ENCODE peak calls at places on chromosomes 3 and 15, in ten cellular contexts. I is lung, A is adrenal gland, W is OCI-LY7, U is endodermal cell, H is Panc1, O is heart left ventricle, M is PC-3, Z is fibroblast of lung, X is breast epithelium. L is an unnamed sample.

GRCh38 chr3:55405436-55405835 is 81.7 kb downstream of the WNT5A start:
- DNase-seq in H (no peak), A (no peak), M (peak), W (peak), Z (peak), U (peak), O (no peak), I (no peak), X (no peak), L (no peak)

GRCh38 chr15:80567721-80568157 is 127.4 kb upstream of the ABHD17C start:
- DNase-seq in X (no peak), M (peak), H (peak), U (peak), Z (peak), W (peak), O (no peak), A (peak), I (peak), L (peak)

GRCh38 chr3:10551821-10552630 is 46.6 kb upstream of the ATP2B2 start:
- DNase-seq in M (peak), O (no peak), H (no peak), X (peak), W (no peak), Z (peak), I (peak), A (no peak), U (peak), L (peak)

GRCh38 chr15:82936966-82937647 is 15.4 kb downstream of the HOMER2 start:
- DNase-seq in A (peak), Z (peak), I (no peak), O (no peak), W (no peak), X (no peak), U (no peak), M (peak), H (peak), L (peak)

GRCh38 chr3:71393093-71393492 is 190.4 kb downstream of the FOXP1 start:
- DNase-seq in W (no peak), H (no peak), I (no peak), O (no peak), M (no peak), U (no peak), A (no peak), X (no peak), Z (peak), L (peak)

GRCh38 chr15:83571820-83572707 is 81.9 kb upstream of the ADAMTSL3 start:
- DNase-seq in M (peak), Z (peak), A (no peak), X (no peak), U (no peak), H (no peak), O (no peak), W (peak), I (no peak), L (peak)

GRCh38 chr15:40285151-40285898 is 2.5 kb upstream of the ANKRD63 start:
- DNase-seq in I (no peak), A (no peak), O (no peak), X (no peak), M (no peak), H (no peak), W (no peak), Z (peak), U (no peak), L (no peak)

GRCh38 chr15:51499379-51499976 is 123.1 kb downstream of the DMXL2 start:
- DNase-seq in X (no peak), A (no peak), O (no peak), H (peak), I (no peak), Z (peak), W (peak), U (no peak), M (peak), L (peak)

GRCh38 chr15:88331291-88331690 is 74.8 kb upstream of the NTRK3 start:
- DNase-seq in O (peak), M (peak), W (peak), A (peak), Z (peak), U (peak), H (peak), X (no peak), I (no peak), L (peak)

GRCh38 chr3:39290255-39290654 is 10.4 kb upstream of the CX3CR1 start:
- DNase-seq in M (no peak), W (no peak), X (no peak), Z (no peak), H (no peak), U (no peak), I (no peak), A (no peak), O (no peak), L (no peak)

GRCh38 chr15:61712124-61712759 is 348.0 kb downstream of the VPS13C start:
- DNase-seq in H (no peak), U (no peak), X (no peak), Z (no peak), O (no peak), W (no peak), I (no peak), A (no peak), M (no peak), L (no peak)

GRCh38 chr3:159882784-159883779 is 105.6 kb upstream of the IL12A start:
- DNase-seq in A (peak), X (no peak), H (no peak), I (no peak), U (no peak), O (no peak), Z (peak), W (no peak), M (peak), L (peak)

GRCh38 chr3:120048355-120048754 is 45.9 kb downstream of the GSK3B start:
- DNase-seq in I (no peak), M (no peak), Z (peak), A (no peak), U (no peak), O (no peak), X (no peak), W (no peak), H (no peak), L (no peak)

GRCh38 chr3:106337116-106337515 is 468.3 kb upstream of the CBLB start:
- DNase-seq in H (no peak), M (peak), A (no peak), Z (peak), I (no peak), O (no peak), W (no peak), X (no peak), U (no peak), L (no peak)

GRCh38 chr3:192372627-192373026 is 354.7 kb downstream of the FGF12 start:
- DNase-seq in U (no peak), W (no peak), Z (no peak), X (no peak), A (no peak), H (no peak), O (no peak), M (no peak), I (no peak), L (no peak)

GRCh38 chr15:65902373-65902772 is 33.1 kb downstream of the RAB11A start:
- DNase-seq in A (peak), W (peak), I (peak), Z (no peak), H (no peak), X (no peak), U (no peak), O (no peak), M (peak), L (peak)

GRCh38 chr3:100210777-100211145 is 50.0 kb upstream of the TBC1D23 start:
- DNase-seq in Z (peak), I (no peak), U (no peak), X (no peak), H (no peak), O (no peak), A (no peak), W (no peak), M (no peak), L (no peak)

GRCh38 chr3:63413523-63413922 is 135.4 kb downstream of the SYNPR start:
- DNase-seq in H (no peak), A (no peak), W (no peak), Z (peak), M (no peak), O (no peak), U (no peak), X (no peak), I (no peak), L (no peak)

GRCh38 chr15:63611217-63611616 is 14.0 kb downstream of the FBXL22 start:
- DNase-seq in M (no peak), X (no peak), U (no peak), A (no peak), W (no peak), Z (no peak), I (no peak), H (no peak), O (no peak), L (no peak)

GRCh38 chr15:63609448-63609847 is 12.3 kb downstream of the FBXL22 start:
- DNase-seq in O (no peak), Z (no peak), X (no peak), H (no peak), M (no peak), A (no peak), I (no peak), U (no peak), W (no peak), L (no peak)

GRCh38 chr15:63610209-63610841 is 13.1 kb downstream of the FBXL22 start:
- DNase-seq in A (peak), X (no peak), U (peak), W (peak), O (no peak), I (peak), H (peak), M (peak), Z (peak), L (peak)

GRCh38 chr15:63608989-63609388 is 11.8 kb downstream of the FBXL22 start:
- DNase-seq in X (no peak), W (no peak), U (no peak), O (no peak), A (no peak), Z (no peak), H (no peak), I (no peak), M (no peak), L (no peak)

DNA sequence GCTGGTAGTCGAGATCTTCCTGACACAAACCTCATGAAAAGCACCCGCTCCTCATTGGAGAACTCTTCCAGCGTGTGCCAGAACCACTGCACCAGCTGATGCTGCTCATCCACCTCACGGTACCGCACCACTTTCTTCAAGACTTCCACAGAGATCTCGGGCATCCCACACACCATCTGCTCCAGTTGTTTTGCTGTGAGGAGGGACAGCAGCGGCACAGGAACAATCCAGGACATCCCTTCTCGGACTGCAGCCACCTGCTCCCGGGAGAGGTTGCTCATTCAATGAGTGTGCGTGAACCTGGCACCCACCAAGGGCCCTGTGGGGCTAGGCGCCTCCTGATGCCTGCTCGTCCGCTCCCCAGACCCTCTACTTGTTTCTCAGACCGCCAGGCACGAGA is 15.1 kb downstream of the FBXL22 start:
- DNase-seq in Z (no peak), A (no peak), O (no peak), H (no peak), W (no peak), U (no peak), X (no peak), I (no peak), M (no peak), L (no peak)
- H3K27ac ChIP-seq in Z (no peak), A (no peak), O (no peak), H (no peak), W (no peak), U (no peak), X (no peak), I (no peak), M (no peak), L (no peak)

DNA sequence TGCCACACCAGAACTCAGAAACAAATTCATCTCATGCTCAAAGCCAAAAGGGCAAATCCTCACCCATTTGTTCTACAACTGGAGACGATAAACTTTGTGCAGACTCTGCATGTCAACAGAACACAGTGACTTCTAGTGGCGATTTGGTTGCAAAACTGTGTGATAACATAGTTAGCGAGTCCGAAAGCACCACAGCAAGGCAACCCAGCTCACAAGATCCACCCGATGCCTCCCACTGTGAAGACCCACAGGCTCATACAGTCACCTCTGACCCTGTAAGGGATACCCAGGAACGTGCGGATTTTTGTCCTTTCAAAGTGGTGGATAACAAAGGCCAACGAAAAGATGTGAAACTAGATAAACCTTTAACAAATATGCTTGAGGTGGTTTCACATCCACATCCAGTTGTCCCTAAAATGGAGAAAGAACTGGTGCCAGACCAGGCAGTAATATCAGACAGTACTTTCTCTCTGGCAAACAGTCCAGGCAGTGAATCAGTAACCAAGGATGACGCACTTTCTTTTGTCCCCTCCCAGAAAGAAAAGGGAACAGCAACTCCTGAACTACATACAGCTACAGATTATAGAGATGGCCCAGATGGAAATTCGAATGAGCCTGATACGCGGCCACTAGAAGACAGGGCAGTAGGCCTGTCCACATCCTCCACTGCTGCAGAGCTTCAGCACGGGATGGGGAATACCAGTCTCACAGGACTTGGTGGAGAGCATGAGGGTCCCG is 199.7 kb downstream of the AKAP13 start:
- DNase-seq in A (peak), I (no peak), X (no peak), H (no peak), Z (peak), M (no peak), U (no peak), W (no peak), O (no peak), L (no peak)
- TF ChIP-seq CTCF in A (no peak), I (no peak), X (no peak), H (no peak), Z (no peak), M (peak), U (no peak), W (peak), O (no peak), L (no peak)

DNA sequence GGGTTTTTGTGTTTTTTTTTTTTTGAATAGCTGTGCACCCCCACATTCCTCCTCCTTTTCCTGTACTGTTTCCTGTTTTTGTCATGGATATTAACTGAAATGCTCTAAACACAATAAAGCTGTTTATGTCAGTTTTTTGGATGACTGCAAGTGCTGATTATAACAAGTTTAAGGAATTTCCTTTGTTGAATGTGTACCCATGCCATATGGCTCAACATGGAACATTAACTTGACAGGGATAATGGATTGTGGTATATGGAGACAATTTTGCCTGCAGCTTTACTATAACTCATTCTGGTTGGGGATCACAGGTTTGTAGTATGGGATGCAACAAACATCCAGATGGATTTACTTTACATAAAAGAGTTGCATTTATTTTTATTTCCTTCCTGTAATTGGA is 216.4 kb downstream of the TCF12 start:
- DNase-seq in X (no peak), U (no peak), M (no peak), H (no peak), I (no peak), W (no peak), Z (peak), O (no peak), A (no peak), L (no peak)
- H3K27ac ChIP-seq in X (no peak), U (peak), M (no peak), H (no peak), I (no peak), W (no peak), Z (no peak), O (no peak), A (no peak), L (no peak)

GRCh38 chr15:101068523-101068960 is 149.4 kb downstream of the LRRK1 start:
- DNase-seq in I (no peak), H (no peak), A (no peak), Z (peak), O (no peak), X (no peak), M (no peak), W (no peak), U (no peak), L (no peak)

GRCh38 chr15:101070502-101071273 is 151.5 kb downstream of the LRRK1 start:
- DNase-seq in A (no peak), I (no peak), X (no peak), H (no peak), U (peak), Z (peak), W (no peak), M (peak), O (no peak), L (peak)

GRCh38 chr15:101067660-101068522 is 148.7 kb downstream of the LRRK1 start:
- DNase-seq in W (no peak), I (no peak), M (no peak), U (no peak), Z (no peak), H (no peak), X (no peak), A (no peak), O (no peak), L (no peak)

GRCh38 chr15:101070024-101070423 is 150.9 kb downstream of the LRRK1 start:
- DNase-seq in Z (no peak), H (no peak), U (no peak), M (no peak), X (no peak), A (no peak), O (no peak), I (no peak), W (no peak), L (no peak)

DNA sequence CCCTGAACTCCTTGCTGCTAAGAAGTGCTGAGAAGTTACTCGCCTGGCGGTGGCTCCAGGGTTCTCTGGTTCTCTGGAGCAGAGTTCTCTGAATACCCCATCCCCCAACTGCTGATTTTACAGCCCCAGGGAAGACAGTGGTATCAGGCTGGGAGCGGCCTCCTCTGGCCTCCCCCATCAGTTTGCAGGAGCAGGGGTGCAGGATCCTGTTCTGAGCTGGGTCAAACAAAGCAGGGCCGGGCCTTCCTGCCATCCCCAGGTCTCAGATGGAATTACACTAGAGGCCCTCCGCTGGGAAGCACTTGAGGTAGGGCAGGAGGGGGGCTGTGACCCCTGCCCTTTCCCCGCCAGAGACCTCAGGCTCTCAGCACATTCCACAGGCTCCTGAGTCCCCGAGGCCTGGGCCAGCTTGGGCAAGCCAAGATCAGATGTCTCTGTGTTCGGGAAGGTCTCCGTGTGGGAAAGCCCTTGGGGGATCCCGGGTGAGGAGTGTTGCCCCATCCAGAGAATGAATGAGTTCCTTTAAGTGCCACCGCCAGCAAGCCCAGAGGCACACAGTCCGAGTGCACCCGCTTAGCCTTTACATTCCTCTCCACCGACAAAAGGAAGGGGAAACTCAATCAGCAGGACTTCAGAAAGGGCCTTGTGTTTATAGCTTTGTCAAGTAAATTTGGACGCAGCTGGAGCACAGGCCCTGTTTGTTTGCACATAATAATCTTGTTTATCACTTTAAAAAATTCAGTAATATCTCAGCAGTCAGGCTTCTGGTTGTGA is 150.0 kb downstream of the LRRK1 start:
- DNase-seq in W (no peak), Z (peak), O (no peak), M (no peak), I (no peak), X (no peak), U (peak), H (no peak), A (no peak), L (peak)
- TF ChIP-seq CTCF in W (no peak), Z (no peak), O (no peak), M (no peak), I (no peak), X (no peak), U (peak), H (no peak), A (no peak), L (no peak)

GRCh38 chr15:44736261-44736765 is at the start of gene TRIM69:
- DNase-seq in W (peak), O (no peak), M (no peak), I (no peak), A (no peak), U (no peak), Z (no peak), H (no peak), X (no peak), L (no peak)
- H3K27ac ChIP-seq in W (peak), O (peak), M (no peak), I (no peak), A (no peak), U (no peak), Z (peak), H (peak), X (peak), L (no peak)

L was measured in RWPE1.